ENCODE peak calls at places on chromosome 21, in six cellular contexts. N, Z, V, K, W and T are unnamed samples.

GRCh38 chr21:30337644-30338170 is at the start of gene KRTAP27-1:
- DNase-seq in V (no peak), W (no peak), Z (no peak), N (no peak), K (no peak), T (no peak)

GRCh38 chr21:26041441-26042180 is 129.0 kb downstream of the APP start:
- DNase-seq in W (no peak), N (no peak), K (no peak), Z (no peak), V (no peak), T (no peak)

GRCh38 chr21:33894736-33895288 is 20.8 kb downstream of the ATP5PO start:
- DNase-seq in Z (peak), K (peak), N (peak), V (peak), W (peak), T (no peak)

GRCh38 chr21:44636209-44637017 is 743 bp upstream of the KRTAP10-10 start:
- DNase-seq in N (no peak), Z (no peak), W (no peak), V (no peak), K (no peak), T (no peak)

GRCh38 chr21:27475363-27475955 is 508.6 kb upstream of the ADAMTS5 start:
- DNase-seq in Z (no peak), K (no peak), N (no peak), W (no peak), V (no peak), T (no peak)

GRCh38 chr21:45060089-45060488 is 14.3 kb upstream of the ADARB1 start:
- DNase-seq in W (no peak), K (no peak), Z (no peak), N (no peak), V (no peak), T (no peak)

GRCh38 chr21:45531393-45532215 is 10.6 kb downstream of the SLC19A1 start:
- DNase-seq in N (no peak), K (no peak), Z (peak), W (no peak), V (no peak), T (no peak)

GRCh38 chr21:39452965-39453332 is 1.2 kb downstream of the SH3BGR start:
- DNase-seq in W (no peak), K (no peak), V (no peak), N (no peak), Z (no peak), T (no peak)

GRCh38 chr21:36902793-36903192 is 63.7 kb downstream of the HLCS start:
- DNase-seq in K (no peak), Z (no peak), V (no peak), W (no peak), N (no peak), T (no peak)

GRCh38 chr21:23740463-23740862 is 1866.8 kb downstream of the MRPL39 start:
- DNase-seq in V (no peak), K (no peak), W (no peak), N (no peak), Z (no peak), T (no peak)

GRCh38 chr21:45353200-45353599 is 51.8 kb upstream of the COL18A1 start:
- DNase-seq in W (no peak), Z (no peak), N (no peak), V (no peak), K (no peak), T (no peak)

GRCh38 chr21:41677671-41678015 is 89.2 kb downstream of the RIPK4 start:
- DNase-seq in Z (no peak), N (no peak), K (no peak), V (no peak), W (peak), T (no peak)